ENCODE peak calls at places on chromosomes 11 and 22, in six cellular contexts. One of them, this sample, is unnamed.
A peak's percentile ranks its signal among the peaks of the same experiment; 100 is the strongest.

GRCh38 chr22:17842386-17842785 is 68.1 kb upstream of the BID start:
- DNase-seq in ELR: no peak
- DNase-seq in heart left ventricle: no peak
- DNase-seq in astrocyte of the spinal cord: no peak
- DNase-seq in activated T-helper 1 cell treated with Interleukin-2 at 50 U/mL for 16 hours: peak; percentile 8
- DNase-seq in cardiac muscle cell: peak; percentile 15
- DNase-seq in this sample: no peak

GRCh38 chr22:50170453-50171318 is at the start of gene PANX2:
- DNase-seq in cardiac muscle cell: peak; percentile 27
- DNase-seq in activated T-helper 1 cell treated with Interleukin-2 at 50 U/mL for 16 hours: no peak
- DNase-seq in ELR: no peak
- DNase-seq in astrocyte of the spinal cord: no peak
- DNase-seq in heart left ventricle: no peak
- DNase-seq in this sample: no peak

GRCh38 chr11:81444306-81444705 is 1289.4 kb downstream of the FAM181B start:
- DNase-seq in ELR: no peak
- DNase-seq in astrocyte of the spinal cord: no peak
- DNase-seq in activated T-helper 1 cell treated with Interleukin-2 at 50 U/mL for 16 hours: no peak
- DNase-seq in cardiac muscle cell: no peak
- DNase-seq in heart left ventricle: no peak
- DNase-seq in this sample: no peak

GRCh38 chr11:61899146-61899841 is 7.9 kb upstream of the FADS3 start:
- DNase-seq in cardiac muscle cell: peak; percentile 80
- DNase-seq in astrocyte of the spinal cord: peak; percentile 74
- DNase-seq in heart left ventricle: peak; percentile 85
- DNase-seq in activated T-helper 1 cell treated with Interleukin-2 at 50 U/mL for 16 hours: peak; percentile 87
- DNase-seq in ELR: peak; percentile 77
- DNase-seq in this sample: peak; percentile 91

GRCh38 chr11:133945087-133945974 is 11.4 kb downstream of the IGSF9B start:
- DNase-seq in cardiac muscle cell: peak; percentile 69
- DNase-seq in activated T-helper 1 cell treated with Interleukin-2 at 50 U/mL for 16 hours: peak; percentile 78
- DNase-seq in ELR: no peak
- DNase-seq in astrocyte of the spinal cord: no peak
- DNase-seq in heart left ventricle: peak; percentile 74
- DNase-seq in this sample: peak; percentile 75

GRCh38 chr11:66219846-66220565 is 48.4 kb upstream of the RAB1B start:
- DNase-seq in heart left ventricle: no peak
- DNase-seq in cardiac muscle cell: no peak
- DNase-seq in ELR: no peak
- DNase-seq in astrocyte of the spinal cord: no peak
- DNase-seq in activated T-helper 1 cell treated with Interleukin-2 at 50 U/mL for 16 hours: no peak
- DNase-seq in this sample: peak; percentile 26

GRCh38 chr11:8086001-8086479 is 5.0 kb downstream of the TUB start:
- DNase-seq in ELR: no peak
- DNase-seq in cardiac muscle cell: no peak
- DNase-seq in activated T-helper 1 cell treated with Interleukin-2 at 50 U/mL for 16 hours: no peak
- DNase-seq in heart left ventricle: no peak
- DNase-seq in astrocyte of the spinal cord: peak; percentile 58
- DNase-seq in this sample: no peak

GRCh38 chr22:32826537-32826936 is 25.0 kb downstream of the TIMP3 start:
- DNase-seq in heart left ventricle: no peak
- DNase-seq in astrocyte of the spinal cord: no peak
- DNase-seq in ELR: no peak
- DNase-seq in cardiac muscle cell: no peak
- DNase-seq in activated T-helper 1 cell treated with Interleukin-2 at 50 U/mL for 16 hours: no peak
- DNase-seq in this sample: no peak

GRCh38 chr22:36368359-36368983 is 19.3 kb downstream of the MYH9 start:
- DNase-seq in astrocyte of the spinal cord: peak; percentile 79
- DNase-seq in ELR: peak; percentile 93
- DNase-seq in activated T-helper 1 cell treated with Interleukin-2 at 50 U/mL for 16 hours: no peak
- DNase-seq in heart left ventricle: no peak
- DNase-seq in cardiac muscle cell: peak; percentile 91
- DNase-seq in this sample: no peak

GRCh38 chr11:133966924-133967598 is 10.3 kb upstream of the IGSF9B start:
- DNase-seq in heart left ventricle: peak; percentile 72
- DNase-seq in activated T-helper 1 cell treated with Interleukin-2 at 50 U/mL for 16 hours: peak; percentile 61
- DNase-seq in astrocyte of the spinal cord: no peak
- DNase-seq in ELR: no peak
- DNase-seq in cardiac muscle cell: peak; percentile 14
- DNase-seq in this sample: peak; percentile 79

GRCh38 chr11:12205330-12205729 is 94.9 kb downstream of the MICAL2 start:
- DNase-seq in ELR: peak; percentile 79
- DNase-seq in heart left ventricle: no peak
- DNase-seq in cardiac muscle cell: peak; percentile 70
- DNase-seq in astrocyte of the spinal cord: peak; percentile 57
- DNase-seq in activated T-helper 1 cell treated with Interleukin-2 at 50 U/mL for 16 hours: no peak
- DNase-seq in this sample: no peak

GRCh38 chr11:77173494-77173893 is 45.4 kb downstream of the MYO7A start:
- DNase-seq in activated T-helper 1 cell treated with Interleukin-2 at 50 U/mL for 16 hours: no peak
- DNase-seq in ELR: no peak
- DNase-seq in heart left ventricle: no peak
- DNase-seq in cardiac muscle cell: no peak
- DNase-seq in astrocyte of the spinal cord: no peak
- DNase-seq in this sample: peak; percentile 51

GRCh38 chr11:61045271-61045670 is 57.0 kb upstream of the CD5 start:
- DNase-seq in ELR: peak; percentile 15
- DNase-seq in cardiac muscle cell: no peak
- DNase-seq in heart left ventricle: no peak
- DNase-seq in astrocyte of the spinal cord: no peak
- DNase-seq in activated T-helper 1 cell treated with Interleukin-2 at 50 U/mL for 16 hours: no peak
- DNase-seq in this sample: no peak

GRCh38 chr11:12478743-12479142 is 101.4 kb downstream of the PARVA start:
- DNase-seq in ELR: no peak
- DNase-seq in activated T-helper 1 cell treated with Interleukin-2 at 50 U/mL for 16 hours: no peak
- DNase-seq in heart left ventricle: peak; percentile 35
- DNase-seq in astrocyte of the spinal cord: no peak
- DNase-seq in cardiac muscle cell: peak; percentile 65
- DNase-seq in this sample: no peak

GRCh38 chr22:39439170-39439569 is 17.6 kb upstream of the MGAT3 start:
- DNase-seq in astrocyte of the spinal cord: peak; percentile 47
- DNase-seq in ELR: peak; percentile 78
- DNase-seq in cardiac muscle cell: peak; percentile 79
- DNase-seq in heart left ventricle: no peak
- DNase-seq in activated T-helper 1 cell treated with Interleukin-2 at 50 U/mL for 16 hours: no peak
- DNase-seq in this sample: no peak

GRCh38 chr22:41446057-41446501 is 522 bp downstream of the TOB2 start:
- DNase-seq in heart left ventricle: peak; percentile 42
- DNase-seq in cardiac muscle cell: no peak
- DNase-seq in ELR: peak; percentile 43
- DNase-seq in astrocyte of the spinal cord: no peak
- DNase-seq in activated T-helper 1 cell treated with Interleukin-2 at 50 U/mL for 16 hours: no peak
- DNase-seq in this sample: peak; percentile 54

GRCh38 chr11:73950869-73951710 is at the start of gene DNAJB13:
- DNase-seq in heart left ventricle: no peak
- DNase-seq in astrocyte of the spinal cord: peak; percentile 36
- DNase-seq in cardiac muscle cell: peak; percentile 58
- DNase-seq in activated T-helper 1 cell treated with Interleukin-2 at 50 U/mL for 16 hours: no peak
- DNase-seq in ELR: peak; percentile 63
- DNase-seq in this sample: peak; percentile 30

GRCh38 chr11:13606701-13607100 is 61.8 kb upstream of the FAR1 start:
- DNase-seq in cardiac muscle cell: no peak
- DNase-seq in activated T-helper 1 cell treated with Interleukin-2 at 50 U/mL for 16 hours: no peak
- DNase-seq in astrocyte of the spinal cord: no peak
- DNase-seq in heart left ventricle: no peak
- DNase-seq in ELR: no peak
- DNase-seq in this sample: no peak

GRCh38 chr11:64564947-64565889 is 25.8 kb upstream of the SLC22A12 start:
- DNase-seq in ELR: no peak
- DNase-seq in cardiac muscle cell: no peak
- DNase-seq in heart left ventricle: no peak
- DNase-seq in astrocyte of the spinal cord: no peak
- DNase-seq in activated T-helper 1 cell treated with Interleukin-2 at 50 U/mL for 16 hours: no peak
- DNase-seq in this sample: no peak

GRCh38 chr11:17353228-17354021 is 1.8 kb downstream of the NCR3LG1 start:
- DNase-seq in ELR: peak; percentile 86
- DNase-seq in heart left ventricle: peak; percentile 78
- DNase-seq in activated T-helper 1 cell treated with Interleukin-2 at 50 U/mL for 16 hours: peak; percentile 31
- DNase-seq in cardiac muscle cell: peak; percentile 90
- DNase-seq in astrocyte of the spinal cord: peak; percentile 79
- DNase-seq in this sample: peak; percentile 86

GRCh38 chr11:115083129-115083823 is 404.9 kb downstream of the NXPE2 start:
- DNase-seq in heart left ventricle: no peak
- DNase-seq in activated T-helper 1 cell treated with Interleukin-2 at 50 U/mL for 16 hours: no peak
- DNase-seq in cardiac muscle cell: no peak
- DNase-seq in astrocyte of the spinal cord: no peak
- DNase-seq in ELR: no peak
- DNase-seq in this sample: no peak

GRCh38 chr11:55726715-55727324 is 46.4 kb upstream of the OR5D13 start:
- DNase-seq in heart left ventricle: no peak
- DNase-seq in astrocyte of the spinal cord: no peak
- DNase-seq in activated T-helper 1 cell treated with Interleukin-2 at 50 U/mL for 16 hours: no peak
- DNase-seq in cardiac muscle cell: no peak
- DNase-seq in ELR: no peak
- DNase-seq in this sample: no peak